ENCODE peak calls at places on chromosomes 11 and 22, in four cellular contexts. One of them, this sample, is unnamed. For H3K9me3, the result is how much of the 10 kb centered on the place peaks cover.

GRCh38 chr11:63517156-63517555 is 11.3 kb downstream of the LGALS12 start:
- DNase-seq in HepG2: no peak
- DNase-seq in HCT116: no peak
- DNase-seq in H1: no peak
- DNase-seq in this sample: peak

GRCh38 chr11:18765554-18765953 is 26.0 kb downstream of the PTPN5 start:
- DNase-seq in HepG2: no peak
- DNase-seq in HCT116: no peak
- DNase-seq in H1: no peak
- DNase-seq in this sample: no peak

GRCh38 chr11:2777396-2777795 is 77.6 kb upstream of the KCNQ1OT1 start:
- DNase-seq in HepG2: no peak
- DNase-seq in HCT116: no peak
- DNase-seq in H1: no peak
- DNase-seq in this sample: no peak

GRCh38 chr11:65962136-65962564 is 616 bp downstream of the SART1 start:
- DNase-seq in HepG2: no peak
- DNase-seq in HCT116: no peak
- DNase-seq in H1: no peak
- DNase-seq in this sample: no peak

GRCh38 chr22:31496735-31497146 is 405 bp downstream of the SFI1 start:
- DNase-seq in HepG2: no peak
- DNase-seq in HCT116: no peak
- DNase-seq in H1: no peak
- DNase-seq in this sample: no peak

GRCh38 chr22:43818981-43819690 is 7.0 kb upstream of the EFCAB6 start:
- DNase-seq in HepG2: no peak
- DNase-seq in HCT116: no peak
- DNase-seq in H1: no peak
- DNase-seq in this sample: no peak

GRCh38 chr11:1936072-1936780 is 10.9 kb upstream of the MRPL23 start:
- DNase-seq in HepG2: no peak
- DNase-seq in HCT116: no peak
- DNase-seq in H1: peak
- DNase-seq in this sample: no peak

GRCh38 chr11:8257003-8257664 is 6.5 kb downstream of the LMO1 start:
- DNase-seq in HepG2: no peak
- DNase-seq in HCT116: no peak
- DNase-seq in H1: peak
- DNase-seq in this sample: no peak

GRCh38 chr22:40665312-40665711 is 14.0 kb upstream of the MCHR1 start:
- DNase-seq in HepG2: no peak
- DNase-seq in HCT116: no peak
- DNase-seq in H1: no peak
- DNase-seq in this sample: no peak

GRCh38 chr11:111359223-111360149 is 19.6 kb downstream of the POU2AF1 start:
- DNase-seq in HepG2: peak
- DNase-seq in HCT116: no peak
- DNase-seq in H1: no peak
- DNase-seq in this sample: no peak

GRCh38 chr11:103907136-103907535 is 129.3 kb upstream of the DDI1 start:
- DNase-seq in HepG2: no peak
- DNase-seq in HCT116: no peak
- DNase-seq in H1: no peak
- DNase-seq in this sample: no peak

GRCh38 chr11:65650547-65651338 is 12.0 kb downstream of the RELA start:
- DNase-seq in HepG2: no peak
- DNase-seq in HCT116: no peak
- DNase-seq in H1: no peak
- DNase-seq in this sample: no peak

GRCh38 chr11:66848671-66849500 is 5.6 kb downstream of the RCE1 start:
- DNase-seq in HepG2: no peak
- DNase-seq in HCT116: no peak
- DNase-seq in H1: no peak
- DNase-seq in this sample: no peak

GRCh38 chr11:17887779-17888178 is 125.1 kb downstream of the SERGEF start:
- DNase-seq in HepG2: no peak
- DNase-seq in HCT116: no peak
- DNase-seq in H1: no peak
- DNase-seq in this sample: no peak

GRCh38 chr22:50301581-50301991 is 5.9 kb downstream of the PLXNB2 start:
- DNase-seq in HepG2: no peak
- DNase-seq in HCT116: no peak
- DNase-seq in H1: no peak
- DNase-seq in this sample: no peak

GRCh38 chr11:43282607-43283440 is 29.0 kb upstream of the API5 start:
- DNase-seq in HepG2: peak
- DNase-seq in HCT116: peak
- DNase-seq in H1: peak
- DNase-seq in this sample: peak

GRCh38 chr11:30465192-30465591 is 121.0 kb downstream of the MPPED2 start:
- DNase-seq in HepG2: no peak
- DNase-seq in HCT116: no peak
- DNase-seq in H1: no peak
- DNase-seq in this sample: no peak

GRCh38 chr11:1221848-1222311 is 986 bp upstream of the MUC5B start:
- DNase-seq in HepG2: no peak
- DNase-seq in HCT116: no peak
- DNase-seq in H1: peak
- DNase-seq in this sample: no peak

GRCh38 chr22:45960477-45961386 is 16.2 kb downstream of the WNT7B start:
- DNase-seq in HepG2: no peak
- DNase-seq in HCT116: no peak
- DNase-seq in H1: no peak
- DNase-seq in this sample: no peak

GRCh38 chr11:35347921-35348331 is 71.4 kb downstream of the SLC1A2 start:
- DNase-seq in HepG2: no peak
- DNase-seq in HCT116: no peak
- DNase-seq in H1: no peak
- DNase-seq in this sample: no peak

GRCh38 chr11:60221706-60222105 is 21.2 kb downstream of the MS4A4E start:
- DNase-seq in HepG2: no peak
- DNase-seq in HCT116: no peak
- DNase-seq in H1: no peak
- DNase-seq in this sample: no peak

GRCh38 chr11:31022080-31022479 is 347.5 kb downstream of the DCDC1 start:
- DNase-seq in HepG2: no peak
- DNase-seq in HCT116: no peak
- DNase-seq in H1: no peak
- DNase-seq in this sample: no peak

GRCh38 chr11:32884770-32885384 is 7.7 kb upstream of the QSER1 start:
- DNase-seq in HepG2: no peak
- DNase-seq in HCT116: no peak
- DNase-seq in H1: no peak
- DNase-seq in this sample: peak

GRCh38 chr11:9675691-9676090 is 11.8 kb downstream of the SWAP70 start:
- DNase-seq in HepG2: no peak
- DNase-seq in HCT116: no peak
- DNase-seq in H1: no peak
- DNase-seq in this sample: no peak

GRCh38 chr22:23077627-23078461 is 7.5 kb downstream of the GNAZ start:
- DNase-seq in HepG2: peak
- DNase-seq in HCT116: no peak
- DNase-seq in H1: no peak
- DNase-seq in this sample: peak

GRCh38 chr11:62816567-62816966 is 11.3 kb upstream of the NXF1 start:
- DNase-seq in HepG2: no peak
- DNase-seq in HCT116: no peak
- DNase-seq in H1: no peak
- DNase-seq in this sample: no peak

GRCh38 chr11:99368579-99368978 is 347.8 kb downstream of the CNTN5 start:
- DNase-seq in HepG2: no peak
- DNase-seq in HCT116: no peak
- DNase-seq in H1: no peak
- DNase-seq in this sample: no peak

GRCh38 chr11:99370557-99371200 is 349.9 kb downstream of the CNTN5 start:
- DNase-seq in HepG2: no peak
- DNase-seq in HCT116: no peak
- DNase-seq in H1: no peak
- DNase-seq in this sample: no peak

GRCh38 chr11:99371257-99371656 is 350.5 kb downstream of the CNTN5 start:
- DNase-seq in HepG2: no peak
- DNase-seq in HCT116: no peak
- DNase-seq in H1: no peak
- DNase-seq in this sample: no peak

GRCh38 chr11:99366476-99366992 is 345.8 kb downstream of the CNTN5 start:
- DNase-seq in HepG2: no peak
- DNase-seq in HCT116: no peak
- DNase-seq in H1: no peak
- DNase-seq in this sample: no peak
- H3K9me3 ChIP-seq in HepG2: under half
- H3K9me3 ChIP-seq in HCT116: under half
- H3K9me3 ChIP-seq in H1: under half
- H3K9me3 ChIP-seq in this sample: under half

DNA sequence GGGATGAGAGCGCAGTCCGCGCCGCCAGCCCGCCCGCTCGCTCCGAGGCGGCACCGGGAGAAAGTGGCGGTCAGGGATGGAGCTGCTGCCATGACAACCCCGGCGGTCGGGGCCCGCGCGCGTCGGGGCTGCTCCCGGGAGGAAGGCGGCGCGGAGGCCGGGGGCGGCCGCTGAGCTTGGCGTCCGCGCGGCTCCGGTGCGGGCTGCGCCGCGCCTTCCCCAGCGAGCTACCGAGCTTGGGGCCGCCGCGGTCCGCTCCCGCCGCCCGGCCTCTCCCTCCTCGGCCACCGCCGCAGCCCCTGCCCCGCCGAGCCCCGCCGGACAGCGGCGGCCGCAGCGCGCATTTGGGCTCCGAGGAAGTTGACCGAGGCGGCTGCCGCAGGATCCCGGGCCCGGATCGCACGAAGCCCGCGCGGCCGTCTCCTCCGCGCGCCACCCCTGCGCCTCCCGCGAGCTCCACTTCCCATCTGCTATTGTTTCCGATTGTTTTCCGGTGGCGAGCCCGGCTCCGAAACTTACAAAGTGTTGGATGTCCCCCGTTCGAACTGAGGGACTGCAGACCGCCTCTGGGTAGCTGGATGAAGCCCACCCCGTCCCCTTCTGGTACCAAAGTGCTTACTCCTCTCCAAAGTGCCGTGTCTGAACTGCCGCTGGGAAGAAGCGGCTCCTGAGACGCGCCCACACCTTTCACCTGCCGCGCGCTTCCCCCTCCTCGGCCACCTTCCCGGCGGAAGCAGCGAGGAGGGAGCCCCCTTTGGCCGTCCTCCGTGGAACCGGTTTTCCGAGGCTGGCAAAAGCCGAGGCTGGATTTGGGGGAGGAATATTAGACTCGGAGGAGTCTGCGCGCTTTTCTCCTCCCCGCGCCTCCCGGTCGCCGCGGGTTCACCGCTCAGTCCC is 540.3 kb downstream of the NTM start:
- DNase-seq in HepG2: no peak
- DNase-seq in HCT116: no peak
- DNase-seq in H1: peak
- DNase-seq in this sample: no peak
- TF ChIP-seq FOSL1 in HepG2: no peak
- TF ChIP-seq FOSL1 in HCT116: no peak
- TF ChIP-seq FOSL1 in H1: no peak
- TF ChIP-seq FOSL1 in this sample: no peak

GRCh38 chr22:47570851-47571250 is 808.4 kb downstream of the TBC1D22A start:
- DNase-seq in HepG2: no peak
- DNase-seq in HCT116: no peak
- DNase-seq in H1: no peak
- DNase-seq in this sample: no peak
- H3K9me3 ChIP-seq in HepG2: under half
- H3K9me3 ChIP-seq in HCT116: under half
- H3K9me3 ChIP-seq in H1: half or more
- H3K9me3 ChIP-seq in this sample: under half

DNA sequence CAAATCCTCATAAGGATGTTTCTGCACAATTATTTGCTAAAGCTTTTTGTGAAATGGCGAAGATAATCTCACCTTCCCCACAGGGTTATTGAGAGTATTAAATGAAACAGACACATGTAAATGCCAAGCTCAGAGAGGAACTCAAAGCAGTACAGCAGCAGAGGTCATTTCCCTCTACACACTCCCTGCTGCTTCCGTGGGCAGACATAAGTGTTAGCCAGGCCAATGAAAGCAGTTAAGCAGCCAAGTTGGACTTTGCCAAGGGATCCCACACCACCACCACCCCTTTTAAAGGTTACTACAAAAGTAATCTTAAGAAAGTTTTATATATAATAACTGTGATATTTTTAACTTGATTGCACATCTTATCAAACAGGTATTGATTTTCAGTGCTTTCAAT is 4.0 kb upstream of the FAM111A start:
- DNase-seq in HepG2: no peak
- DNase-seq in HCT116: no peak
- DNase-seq in H1: no peak
- DNase-seq in this sample: no peak
- TF ChIP-seq FOSL1 in HepG2: no peak
- TF ChIP-seq FOSL1 in HCT116: no peak
- TF ChIP-seq FOSL1 in H1: no peak
- TF ChIP-seq FOSL1 in this sample: no peak

GRCh38 chr11:100805509-100806199 is 118.6 kb downstream of the ARHGAP42 start:
- DNase-seq in HepG2: no peak
- DNase-seq in HCT116: no peak
- DNase-seq in H1: no peak
- DNase-seq in this sample: no peak
- H3K9me3 ChIP-seq in HepG2: under half
- H3K9me3 ChIP-seq in HCT116: under half
- H3K9me3 ChIP-seq in H1: under half
- H3K9me3 ChIP-seq in this sample: under half